ENCODE peak calls at places on chromosomes 1 and 21, in six cellular contexts. One of them, this sample, is unnamed.

GRCh38 chr1:87833158-87833557 is 504.5 kb downstream of the LMO4 start:
- DNase-seq in Karpas-422: no peak
- DNase-seq in nephron progenitor cell: no peak
- DNase-seq in amygdala: no peak
- DNase-seq in stimulated activated CD4-positive, alpha-beta T cell treated with anti-CD3 and anti-CD28 coated beads, Interleukin-2, amount 100 ng/mL, for 48 hours: no peak
- DNase-seq in cardiac fibroblast: peak
- DNase-seq in this sample: no peak

GRCh38 chr1:205513774-205514173 is 9.3 kb downstream of the CDK18 start:
- DNase-seq in cardiac fibroblast: no peak
- DNase-seq in amygdala: no peak
- DNase-seq in nephron progenitor cell: no peak
- DNase-seq in stimulated activated CD4-positive, alpha-beta T cell treated with anti-CD3 and anti-CD28 coated beads, Interleukin-2, amount 100 ng/mL, for 48 hours: no peak
- DNase-seq in Karpas-422: no peak
- DNase-seq in this sample: no peak

GRCh38 chr1:206909167-206909882 is 12.1 kb downstream of the IL24 start:
- DNase-seq in nephron progenitor cell: peak
- DNase-seq in Karpas-422: no peak
- DNase-seq in cardiac fibroblast: peak
- DNase-seq in stimulated activated CD4-positive, alpha-beta T cell treated with anti-CD3 and anti-CD28 coated beads, Interleukin-2, amount 100 ng/mL, for 48 hours: no peak
- DNase-seq in amygdala: no peak
- DNase-seq in this sample: peak

GRCh38 chr1:109803901-109804331 is 40.2 kb upstream of the EPS8L3 start:
- DNase-seq in cardiac fibroblast: peak
- DNase-seq in nephron progenitor cell: no peak
- DNase-seq in stimulated activated CD4-positive, alpha-beta T cell treated with anti-CD3 and anti-CD28 coated beads, Interleukin-2, amount 100 ng/mL, for 48 hours: no peak
- DNase-seq in Karpas-422: no peak
- DNase-seq in amygdala: no peak
- DNase-seq in this sample: peak

GRCh38 chr1:19452221-19452663 is 33.1 kb downstream of the CAPZB start:
- DNase-seq in cardiac fibroblast: peak
- DNase-seq in Karpas-422: no peak
- DNase-seq in stimulated activated CD4-positive, alpha-beta T cell treated with anti-CD3 and anti-CD28 coated beads, Interleukin-2, amount 100 ng/mL, for 48 hours: no peak
- DNase-seq in amygdala: no peak
- DNase-seq in nephron progenitor cell: no peak
- DNase-seq in this sample: no peak

GRCh38 chr1:11518016-11518670 is 39.2 kb downstream of the DISP3 start:
- DNase-seq in nephron progenitor cell: no peak
- DNase-seq in amygdala: no peak
- DNase-seq in stimulated activated CD4-positive, alpha-beta T cell treated with anti-CD3 and anti-CD28 coated beads, Interleukin-2, amount 100 ng/mL, for 48 hours: no peak
- DNase-seq in Karpas-422: no peak
- DNase-seq in cardiac fibroblast: no peak
- DNase-seq in this sample: no peak

GRCh38 chr21:34692458-34693020 is 23.7 kb downstream of the CLIC6 start:
- DNase-seq in stimulated activated CD4-positive, alpha-beta T cell treated with anti-CD3 and anti-CD28 coated beads, Interleukin-2, amount 100 ng/mL, for 48 hours: no peak
- DNase-seq in Karpas-422: no peak
- DNase-seq in amygdala: no peak
- DNase-seq in cardiac fibroblast: no peak
- DNase-seq in nephron progenitor cell: no peak
- DNase-seq in this sample: no peak

GRCh38 chr1:95179205-95180001 is 54.6 kb upstream of the RWDD3 start:
- DNase-seq in amygdala: no peak
- DNase-seq in nephron progenitor cell: no peak
- DNase-seq in cardiac fibroblast: no peak
- DNase-seq in stimulated activated CD4-positive, alpha-beta T cell treated with anti-CD3 and anti-CD28 coated beads, Interleukin-2, amount 100 ng/mL, for 48 hours: no peak
- DNase-seq in Karpas-422: no peak
- DNase-seq in this sample: no peak

GRCh38 chr1:45403298-45404079 is 63.2 kb upstream of the MUTYH start:
- DNase-seq in nephron progenitor cell: no peak
- DNase-seq in Karpas-422: no peak
- DNase-seq in stimulated activated CD4-positive, alpha-beta T cell treated with anti-CD3 and anti-CD28 coated beads, Interleukin-2, amount 100 ng/mL, for 48 hours: no peak
- DNase-seq in cardiac fibroblast: no peak
- DNase-seq in amygdala: no peak
- DNase-seq in this sample: no peak

GRCh38 chr1:85569122-85569521 is 11.4 kb upstream of the CCN1 start:
- DNase-seq in nephron progenitor cell: no peak
- DNase-seq in stimulated activated CD4-positive, alpha-beta T cell treated with anti-CD3 and anti-CD28 coated beads, Interleukin-2, amount 100 ng/mL, for 48 hours: no peak
- DNase-seq in amygdala: no peak
- DNase-seq in cardiac fibroblast: peak
- DNase-seq in Karpas-422: no peak
- DNase-seq in this sample: no peak

GRCh38 chr1:53754484-53755312 is 15.7 kb upstream of the GLIS1 start:
- DNase-seq in stimulated activated CD4-positive, alpha-beta T cell treated with anti-CD3 and anti-CD28 coated beads, Interleukin-2, amount 100 ng/mL, for 48 hours: peak
- DNase-seq in amygdala: no peak
- DNase-seq in Karpas-422: peak
- DNase-seq in nephron progenitor cell: peak
- DNase-seq in cardiac fibroblast: peak
- DNase-seq in this sample: no peak

GRCh38 chr1:150560986-150561829 is 12.0 kb downstream of the ADAMTSL4 start:
- DNase-seq in cardiac fibroblast: peak
- DNase-seq in Karpas-422: peak
- DNase-seq in amygdala: peak
- DNase-seq in nephron progenitor cell: peak
- DNase-seq in stimulated activated CD4-positive, alpha-beta T cell treated with anti-CD3 and anti-CD28 coated beads, Interleukin-2, amount 100 ng/mL, for 48 hours: peak
- DNase-seq in this sample: peak

GRCh38 chr21:32248616-32249550 is 30.0 kb downstream of the MIS18A start:
- DNase-seq in Karpas-422: no peak
- DNase-seq in nephron progenitor cell: peak
- DNase-seq in amygdala: no peak
- DNase-seq in stimulated activated CD4-positive, alpha-beta T cell treated with anti-CD3 and anti-CD28 coated beads, Interleukin-2, amount 100 ng/mL, for 48 hours: no peak
- DNase-seq in cardiac fibroblast: peak
- DNase-seq in this sample: no peak

GRCh38 chr1:224734261-224734935 is 118.3 kb downstream of the CNIH3 start:
- DNase-seq in amygdala: no peak
- DNase-seq in cardiac fibroblast: no peak
- DNase-seq in stimulated activated CD4-positive, alpha-beta T cell treated with anti-CD3 and anti-CD28 coated beads, Interleukin-2, amount 100 ng/mL, for 48 hours: no peak
- DNase-seq in Karpas-422: no peak
- DNase-seq in nephron progenitor cell: no peak
- DNase-seq in this sample: no peak

GRCh38 chr1:1839311-1839965 is 51.4 kb downstream of the GNB1 start:
- DNase-seq in cardiac fibroblast: no peak
- DNase-seq in amygdala: no peak
- DNase-seq in Karpas-422: no peak
- DNase-seq in stimulated activated CD4-positive, alpha-beta T cell treated with anti-CD3 and anti-CD28 coated beads, Interleukin-2, amount 100 ng/mL, for 48 hours: no peak
- DNase-seq in nephron progenitor cell: no peak
- DNase-seq in this sample: no peak

GRCh38 chr1:225866061-225866844 is 15.9 kb downstream of the TMEM63A start:
- DNase-seq in Karpas-422: no peak
- DNase-seq in cardiac fibroblast: peak
- DNase-seq in stimulated activated CD4-positive, alpha-beta T cell treated with anti-CD3 and anti-CD28 coated beads, Interleukin-2, amount 100 ng/mL, for 48 hours: peak
- DNase-seq in amygdala: no peak
- DNase-seq in nephron progenitor cell: no peak
- DNase-seq in this sample: no peak

GRCh38 chr1:157170677-157171515 is 32.7 kb upstream of the ETV3 start:
- DNase-seq in nephron progenitor cell: peak
- DNase-seq in amygdala: no peak
- DNase-seq in cardiac fibroblast: peak
- DNase-seq in Karpas-422: peak
- DNase-seq in stimulated activated CD4-positive, alpha-beta T cell treated with anti-CD3 and anti-CD28 coated beads, Interleukin-2, amount 100 ng/mL, for 48 hours: peak
- DNase-seq in this sample: no peak

GRCh38 chr1:245788269-245788668 is 633.5 kb downstream of the KIF26B start:
- DNase-seq in nephron progenitor cell: no peak
- DNase-seq in amygdala: no peak
- DNase-seq in stimulated activated CD4-positive, alpha-beta T cell treated with anti-CD3 and anti-CD28 coated beads, Interleukin-2, amount 100 ng/mL, for 48 hours: no peak
- DNase-seq in cardiac fibroblast: peak
- DNase-seq in Karpas-422: no peak
- DNase-seq in this sample: no peak

GRCh38 chr1:93262645-93263044 is 82.1 kb downstream of the CCDC18 start:
- DNase-seq in nephron progenitor cell: no peak
- DNase-seq in cardiac fibroblast: no peak
- DNase-seq in Karpas-422: no peak
- DNase-seq in amygdala: no peak
- DNase-seq in stimulated activated CD4-positive, alpha-beta T cell treated with anti-CD3 and anti-CD28 coated beads, Interleukin-2, amount 100 ng/mL, for 48 hours: no peak
- DNase-seq in this sample: no peak

GRCh38 chr1:226095286-226095685 is 32.8 kb downstream of the H3-3A start:
- DNase-seq in nephron progenitor cell: no peak
- DNase-seq in amygdala: no peak
- DNase-seq in Karpas-422: no peak
- DNase-seq in cardiac fibroblast: no peak
- DNase-seq in stimulated activated CD4-positive, alpha-beta T cell treated with anti-CD3 and anti-CD28 coated beads, Interleukin-2, amount 100 ng/mL, for 48 hours: no peak
- DNase-seq in this sample: no peak

GRCh38 chr1:84506729-84507453 is 510 bp upstream of the GNG5 start:
- DNase-seq in Karpas-422: no peak
- DNase-seq in stimulated activated CD4-positive, alpha-beta T cell treated with anti-CD3 and anti-CD28 coated beads, Interleukin-2, amount 100 ng/mL, for 48 hours: no peak
- DNase-seq in amygdala: no peak
- DNase-seq in nephron progenitor cell: no peak
- DNase-seq in cardiac fibroblast: no peak
- DNase-seq in this sample: no peak

GRCh38 chr21:14901482-14901958 is 163.3 kb downstream of the NRIP1 start:
- DNase-seq in cardiac fibroblast: peak
- DNase-seq in stimulated activated CD4-positive, alpha-beta T cell treated with anti-CD3 and anti-CD28 coated beads, Interleukin-2, amount 100 ng/mL, for 48 hours: peak
- DNase-seq in nephron progenitor cell: no peak
- DNase-seq in Karpas-422: no peak
- DNase-seq in amygdala: no peak
- DNase-seq in this sample: no peak

GRCh38 chr1:200488375-200489165 is 78.7 kb upstream of the ZNF281 start:
- DNase-seq in nephron progenitor cell: peak
- DNase-seq in stimulated activated CD4-positive, alpha-beta T cell treated with anti-CD3 and anti-CD28 coated beads, Interleukin-2, amount 100 ng/mL, for 48 hours: peak
- DNase-seq in cardiac fibroblast: peak
- DNase-seq in amygdala: no peak
- DNase-seq in Karpas-422: peak
- DNase-seq in this sample: no peak

GRCh38 chr1:5994713-5995621 is 2.7 kb upstream of the NPHP4 start:
- DNase-seq in cardiac fibroblast: no peak
- DNase-seq in nephron progenitor cell: no peak
- DNase-seq in amygdala: no peak
- DNase-seq in stimulated activated CD4-positive, alpha-beta T cell treated with anti-CD3 and anti-CD28 coated beads, Interleukin-2, amount 100 ng/mL, for 48 hours: peak
- DNase-seq in Karpas-422: no peak
- DNase-seq in this sample: no peak

GRCh38 chr1:21931171-21932093 is 5.7 kb downstream of the HSPG2 start:
- DNase-seq in stimulated activated CD4-positive, alpha-beta T cell treated with anti-CD3 and anti-CD28 coated beads, Interleukin-2, amount 100 ng/mL, for 48 hours: no peak
- DNase-seq in nephron progenitor cell: no peak
- DNase-seq in cardiac fibroblast: peak
- DNase-seq in amygdala: no peak
- DNase-seq in Karpas-422: no peak
- DNase-seq in this sample: peak

GRCh38 chr21:14754259-14754604 is 208.1 kb upstream of the SAMSN1 start:
- DNase-seq in amygdala: no peak
- DNase-seq in stimulated activated CD4-positive, alpha-beta T cell treated with anti-CD3 and anti-CD28 coated beads, Interleukin-2, amount 100 ng/mL, for 48 hours: no peak
- DNase-seq in nephron progenitor cell: no peak
- DNase-seq in cardiac fibroblast: no peak
- DNase-seq in Karpas-422: no peak
- DNase-seq in this sample: no peak

GRCh38 chr1:13590486-13590885 is 6.9 kb downstream of the PDPN start:
- DNase-seq in amygdala: no peak
- DNase-seq in cardiac fibroblast: no peak
- DNase-seq in Karpas-422: no peak
- DNase-seq in stimulated activated CD4-positive, alpha-beta T cell treated with anti-CD3 and anti-CD28 coated beads, Interleukin-2, amount 100 ng/mL, for 48 hours: no peak
- DNase-seq in nephron progenitor cell: no peak
- DNase-seq in this sample: no peak

GRCh38 chr1:173161510-173162221 is 45.5 kb downstream of the TNFSF4 start:
- DNase-seq in amygdala: no peak
- DNase-seq in nephron progenitor cell: no peak
- DNase-seq in stimulated activated CD4-positive, alpha-beta T cell treated with anti-CD3 and anti-CD28 coated beads, Interleukin-2, amount 100 ng/mL, for 48 hours: no peak
- DNase-seq in Karpas-422: no peak
- DNase-seq in cardiac fibroblast: peak
- DNase-seq in this sample: no peak

GRCh38 chr21:43271452-43272020 is 102.7 kb downstream of the CRYAA start:
- DNase-seq in stimulated activated CD4-positive, alpha-beta T cell treated with anti-CD3 and anti-CD28 coated beads, Interleukin-2, amount 100 ng/mL, for 48 hours: no peak
- DNase-seq in nephron progenitor cell: no peak
- DNase-seq in Karpas-422: no peak
- DNase-seq in cardiac fibroblast: no peak
- DNase-seq in amygdala: no peak
- DNase-seq in this sample: no peak

GRCh38 chr1:58584082-58584895 is 7.2 kb upstream of the TACSTD2 start:
- DNase-seq in Karpas-422: no peak
- DNase-seq in amygdala: no peak
- DNase-seq in cardiac fibroblast: peak
- DNase-seq in nephron progenitor cell: no peak
- DNase-seq in stimulated activated CD4-positive, alpha-beta T cell treated with anti-CD3 and anti-CD28 coated beads, Interleukin-2, amount 100 ng/mL, for 48 hours: no peak
- DNase-seq in this sample: peak

GRCh38 chr1:234862944-234863515 is 253.1 kb upstream of the IRF2BP2 start:
- DNase-seq in cardiac fibroblast: peak
- DNase-seq in Karpas-422: no peak
- DNase-seq in nephron progenitor cell: peak
- DNase-seq in stimulated activated CD4-positive, alpha-beta T cell treated with anti-CD3 and anti-CD28 coated beads, Interleukin-2, amount 100 ng/mL, for 48 hours: no peak
- DNase-seq in amygdala: peak
- DNase-seq in this sample: peak